ENCODE peak calls at places on chromosome 2, in six cellular contexts. A, P, C, F, H and T are unnamed samples.

GRCh38 chr2:45353879-45354278 is 257.2 kb downstream of the SRBD1 start:
- DNase-seq in A (no peak), P (no peak), C (no peak), F (no peak), H (no peak), T (no peak)

GRCh38 chr2:10717630-10718029 is 3.8 kb upstream of the ATP6V1C2 start:
- DNase-seq in A (no peak), P (no peak), C (no peak), F (no peak), H (no peak), T (no peak)

GRCh38 chr2:240850756-240851077 is 17.9 kb upstream of the AGXT start:
- DNase-seq in A (no peak), P (no peak), C (no peak), F (no peak), H (no peak), T (no peak)

GRCh38 chr2:218861645-218862318 is 2.2 kb downstream of the WNT6 start:
- DNase-seq in A (no peak), P (peak), C (no peak), F (no peak), H (no peak), T (peak)

GRCh38 chr2:215711484-215712034 is 275.7 kb upstream of the FN1 start:
- DNase-seq in A (no peak), P (no peak), C (no peak), F (no peak), H (peak), T (no peak)

GRCh38 chr2:121735520-121736074 is 1.1 kb downstream of the NIFK start:
- DNase-seq in A (no peak), P (no peak), C (no peak), F (no peak), H (no peak), T (no peak)

GRCh38 chr2:32852821-32853220 is 93.9 kb upstream of the LTBP1 start:
- DNase-seq in A (no peak), P (no peak), C (no peak), F (no peak), H (no peak), T (no peak)

GRCh38 chr2:153557211-153557610 is 78.6 kb upstream of the RPRM start:
- DNase-seq in A (no peak), P (no peak), C (no peak), F (no peak), H (no peak), T (no peak)

GRCh38 chr2:12555012-12555645 is 161.6 kb upstream of the TRIB2 start:
- DNase-seq in A (no peak), P (no peak), C (no peak), F (no peak), H (no peak), T (no peak)

GRCh38 chr2:862723-863466 is 87.8 kb upstream of the SNTG2 start:
- DNase-seq in A (no peak), P (no peak), C (no peak), F (no peak), H (no peak), T (no peak)

GRCh38 chr2:218264773-218265601 is 4.2 kb downstream of the GPBAR1 start:
- DNase-seq in A (peak), P (no peak), C (no peak), F (no peak), H (no peak), T (no peak)

GRCh38 chr2:219358170-219359075 is 25.9 kb upstream of the RESP18 start:
- DNase-seq in A (no peak), P (no peak), C (no peak), F (no peak), H (no peak), T (no peak)

GRCh38 chr2:85799215-85799956 is 45.6 kb downstream of the ATOH8 start:
- DNase-seq in A (no peak), P (peak), C (no peak), F (no peak), H (no peak), T (no peak)

GRCh38 chr2:86704482-86704971 is 15.6 kb upstream of the RMND5A start:
- DNase-seq in A (no peak), P (no peak), C (no peak), F (no peak), H (no peak), T (no peak)

GRCh38 chr2:39664898-39665591 is 672 bp upstream of the TMEM178A start:
- DNase-seq in A (no peak), P (no peak), C (no peak), F (no peak), H (peak), T (no peak)

GRCh38 chr2:144230452-144231085 is 289.4 kb downstream of the ZEB2 start:
- DNase-seq in A (no peak), P (no peak), C (no peak), F (no peak), H (no peak), T (no peak)

GRCh38 chr2:23435250-23436035 is 50.5 kb downstream of the KLHL29 start:
- DNase-seq in A (no peak), P (no peak), C (no peak), F (no peak), H (no peak), T (no peak)

GRCh38 chr2:237000481-237000880 is 85.2 kb upstream of the COPS8 start:
- DNase-seq in A (no peak), P (no peak), C (no peak), F (no peak), H (no peak), T (no peak)

GRCh38 chr2:15265889-15266288 is 295.2 kb downstream of the NBAS start:
- DNase-seq in A (no peak), P (no peak), C (no peak), F (no peak), H (no peak), T (no peak)

GRCh38 chr2:180709392-180710145 is 270.8 kb upstream of the UBE2E3 start:
- DNase-seq in A (no peak), P (no peak), C (no peak), F (no peak), H (no peak), T (no peak)

GRCh38 chr2:159199236-159199635 is 87.3 kb downstream of the WDSUB1 start:
- DNase-seq in A (no peak), P (no peak), C (no peak), F (no peak), H (no peak), T (no peak)

GRCh38 chr2:8122506-8122898 is 559.4 kb upstream of the ID2 start:
- DNase-seq in A (no peak), P (no peak), C (no peak), F (no peak), H (no peak), T (no peak)

GRCh38 chr2:46171441-46171953 is 125.7 kb upstream of the EPAS1 start:
- DNase-seq in A (no peak), P (no peak), C (no peak), F (no peak), H (no peak), T (no peak)

GRCh38 chr2:33272001-33272400 is 204.4 kb upstream of the RASGRP3 start:
- DNase-seq in A (no peak), P (no peak), C (no peak), F (no peak), H (no peak), T (no peak)

GRCh38 chr2:85851253-85851955 is 37.4 kb downstream of the ST3GAL5 start:
- DNase-seq in A (no peak), P (no peak), C (no peak), F (no peak), H (no peak), T (no peak)

GRCh38 chr2:76980067-76980466 is 542.1 kb downstream of the LRRTM4 start:
- DNase-seq in A (no peak), P (no peak), C (no peak), F (no peak), H (no peak), T (no peak)

GRCh38 chr2:238286551-238286950 is 1.9 kb downstream of the PER2 start:
- DNase-seq in A (peak), P (peak), C (peak), F (no peak), H (no peak), T (no peak)

GRCh38 chr2:85134255-85135065 is 1.3 kb downstream of the TCF7L1 start:
- DNase-seq in A (no peak), P (no peak), C (no peak), F (no peak), H (peak), T (no peak)

GRCh38 chr2:628651-629050 is 48.6 kb downstream of the TMEM18 start:
- DNase-seq in A (no peak), P (no peak), C (no peak), F (no peak), H (no peak), T (no peak)

GRCh38 chr2:189467593-189467992 is 26.3 kb downstream of the WDR75 start:
- DNase-seq in A (no peak), P (no peak), C (no peak), F (no peak), H (no peak), T (no peak)

GRCh38 chr2:40734797-40735196 is 282.9 kb upstream of the SLC8A1 start:
- DNase-seq in A (no peak), P (no peak), C (no peak), F (no peak), H (no peak), T (no peak)

DNA sequence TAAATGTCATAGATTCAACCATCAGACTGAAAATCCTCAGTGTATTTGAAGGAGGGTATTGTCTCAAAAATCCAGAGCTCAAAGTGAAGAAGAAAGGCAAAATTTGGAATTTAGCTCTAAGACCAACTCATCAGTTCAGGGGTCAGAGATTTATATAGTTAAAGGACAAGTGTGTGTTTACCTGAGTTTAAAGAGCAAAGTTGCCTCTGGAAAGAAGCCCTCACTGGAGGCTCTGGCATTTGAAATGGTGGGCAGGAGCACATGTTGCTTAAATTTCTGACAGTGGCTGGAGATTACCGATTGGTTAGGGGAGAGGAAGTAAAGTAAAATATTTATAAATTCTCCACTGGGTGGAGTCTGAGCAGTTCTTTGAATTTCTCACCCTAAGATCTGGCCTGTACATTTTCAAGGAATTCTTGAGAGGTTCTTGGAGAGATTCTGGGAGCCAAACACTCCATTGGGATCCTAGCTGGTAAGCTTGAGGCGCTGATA is at the start of gene KYNU:
- DNase-seq in A (no peak), P (no peak), C (no peak), F (no peak), H (no peak), T (no peak)
- TF ChIP-seq CTCF in A (peak), P (no peak), C (no peak), F (no peak), H (no peak), T (no peak)

DNA sequence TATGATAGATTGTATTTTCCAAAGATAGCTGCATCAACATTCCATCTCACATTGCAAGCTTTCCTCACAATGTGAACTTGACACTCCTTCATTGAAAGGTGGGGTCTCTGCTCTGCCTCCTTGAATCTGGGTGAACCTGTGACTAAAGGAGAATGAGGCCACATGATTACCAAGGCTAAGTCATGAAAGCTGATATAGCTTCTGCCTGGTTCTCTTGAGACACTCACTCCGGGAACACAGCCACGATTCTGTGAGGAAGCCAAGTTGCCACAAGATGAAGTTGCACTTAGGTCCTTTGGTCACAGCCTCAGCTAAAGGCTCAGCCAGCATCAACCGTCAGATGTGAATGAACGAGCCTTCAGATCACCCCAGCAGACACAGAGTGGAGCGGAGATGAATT is 94.7 kb upstream of the FAM136A start:
- DNase-seq in A (no peak), P (no peak), C (no peak), F (no peak), H (no peak), T (no peak)
- TF ChIP-seq CTCF in A (no peak), P (no peak), C (no peak), F (no peak), H (no peak), T (no peak)

GRCh38 chr2:116513991-116514390 is 1300.5 kb upstream of the DDX18 start:
- DNase-seq in A (no peak), P (no peak), C (no peak), F (no peak), H (no peak), T (no peak)

GRCh38 chr2:116511426-116511825 is 1303.1 kb upstream of the DDX18 start:
- DNase-seq in A (no peak), P (no peak), C (no peak), F (no peak), H (no peak), T (no peak)

DNA sequence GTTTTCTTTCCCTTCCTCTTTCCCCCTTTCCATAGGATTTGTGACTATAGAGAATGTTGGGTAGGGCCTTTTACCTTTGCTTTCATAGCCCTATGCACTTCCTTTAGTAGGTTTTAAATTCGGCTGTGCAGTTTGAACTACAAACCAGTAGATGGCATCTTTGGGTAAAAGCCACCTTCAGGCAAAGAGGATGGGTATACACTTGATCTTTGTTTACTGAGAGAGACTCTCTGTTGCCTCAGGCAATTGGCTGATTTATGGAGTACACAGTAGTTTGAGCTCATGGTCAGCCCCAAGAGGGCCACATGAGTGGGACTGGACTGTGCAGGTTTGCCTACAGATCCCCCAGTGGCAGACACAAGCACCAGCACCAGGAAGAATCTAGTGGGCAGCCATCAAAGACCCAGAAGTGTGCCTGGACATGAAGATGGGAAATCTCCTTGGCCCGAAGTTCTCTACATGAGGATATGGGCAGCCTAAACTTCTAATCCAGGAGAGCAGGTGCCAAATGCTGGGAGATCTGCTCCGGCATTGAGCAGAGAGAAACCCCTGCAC is 1304.3 kb upstream of the DDX18 start:
- DNase-seq in A (no peak), P (no peak), C (no peak), F (no peak), H (peak), T (no peak)
- TF ChIP-seq CTCF in A (no peak), P (no peak), C (no peak), F (no peak), H (peak), T (no peak)

DNA sequence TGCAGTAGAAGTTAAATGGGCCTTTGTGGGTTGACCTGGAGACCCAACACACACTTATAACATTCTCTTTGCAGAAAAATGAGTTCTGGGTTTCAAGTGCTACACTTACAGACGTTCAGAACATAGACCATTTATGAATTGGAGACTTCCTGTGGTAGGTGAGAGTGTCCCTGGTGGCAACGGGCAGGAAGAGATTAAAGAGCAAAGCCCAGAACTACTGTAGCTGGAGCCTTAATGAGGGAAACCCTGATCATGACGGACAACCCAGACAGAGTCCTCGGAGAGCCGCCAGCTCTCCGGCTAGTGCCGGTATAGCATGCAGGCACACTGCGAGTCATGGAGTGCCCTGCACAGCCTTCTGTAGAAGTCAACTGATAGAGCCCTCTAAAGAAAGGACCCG is 44.5 kb upstream of the RMDN2 start:
- DNase-seq in A (no peak), P (no peak), C (no peak), F (no peak), H (no peak), T (no peak)
- TF ChIP-seq CTCF in A (no peak), P (no peak), C (no peak), F (no peak), H (no peak), T (no peak)

GRCh38 chr2:34979148-34979547 is 1376.4 kb upstream of the CRIM1 start:
- DNase-seq in A (no peak), P (no peak), C (no peak), F (no peak), H (no peak), T (no peak)
- TF ChIP-seq CTCF in A (no peak), P (no peak), C (no peak), F (no peak), H (no peak), T (no peak)

DNA sequence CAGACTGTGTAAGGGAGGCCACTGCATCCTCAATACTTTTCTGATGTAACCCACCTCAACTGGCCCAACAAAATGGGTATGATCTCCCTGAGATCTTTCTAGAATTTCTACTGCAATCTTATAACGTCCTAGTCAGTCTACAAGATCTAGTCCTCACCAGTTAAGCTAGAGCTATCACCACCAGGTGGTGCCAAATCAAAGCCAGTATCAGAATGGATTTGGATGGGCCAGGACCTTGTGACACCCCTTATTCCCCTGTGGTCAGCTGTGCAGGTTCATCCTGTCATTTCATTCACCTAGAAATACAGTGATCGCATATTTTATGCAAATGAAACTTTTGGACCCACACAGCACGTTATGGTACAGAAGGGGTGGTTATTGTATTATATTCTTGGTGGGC is 90.3 kb downstream of the OLA1 start:
- DNase-seq in A (no peak), P (no peak), C (no peak), F (no peak), H (peak), T (no peak)
- TF ChIP-seq CTCF in A (no peak), P (no peak), C (peak), F (peak), H (peak), T (peak)

GRCh38 chr2:42184346-42184745 is 15.2 kb downstream of the EML4 start:
- DNase-seq in A (no peak), P (no peak), C (no peak), F (no peak), H (no peak), T (no peak)
- TF ChIP-seq CTCF in A (no peak), P (no peak), C (no peak), F (no peak), H (no peak), T (no peak)

GRCh38 chr2:234496835-234497591 is at the start of gene ARL4C:
- DNase-seq in A (peak), P (peak), C (no peak), F (peak), H (peak), T (peak)
- TF ChIP-seq CTCF in A (no peak), P (no peak), C (no peak), F (no peak), H (no peak), T (no peak)

GRCh38 chr2:199464614-199465352 is 7.0 kb upstream of the SATB2 start:
- DNase-seq in A (no peak), P (no peak), C (no peak), F (no peak), H (peak), T (no peak)

GRCh38 chr2:199462167-199462976 is 4.6 kb upstream of the SATB2 start:
- DNase-seq in A (no peak), P (no peak), C (no peak), F (no peak), H (peak), T (no peak)

GRCh38 chr2:199463000-199463692 is 5.4 kb upstream of the SATB2 start:
- DNase-seq in A (peak), P (no peak), C (peak), F (no peak), H (peak), T (peak)

GRCh38 chr2:199465390-199465789 is 7.7 kb upstream of the SATB2 start:
- DNase-seq in A (no peak), P (no peak), C (no peak), F (no peak), H (no peak), T (no peak)

DNA sequence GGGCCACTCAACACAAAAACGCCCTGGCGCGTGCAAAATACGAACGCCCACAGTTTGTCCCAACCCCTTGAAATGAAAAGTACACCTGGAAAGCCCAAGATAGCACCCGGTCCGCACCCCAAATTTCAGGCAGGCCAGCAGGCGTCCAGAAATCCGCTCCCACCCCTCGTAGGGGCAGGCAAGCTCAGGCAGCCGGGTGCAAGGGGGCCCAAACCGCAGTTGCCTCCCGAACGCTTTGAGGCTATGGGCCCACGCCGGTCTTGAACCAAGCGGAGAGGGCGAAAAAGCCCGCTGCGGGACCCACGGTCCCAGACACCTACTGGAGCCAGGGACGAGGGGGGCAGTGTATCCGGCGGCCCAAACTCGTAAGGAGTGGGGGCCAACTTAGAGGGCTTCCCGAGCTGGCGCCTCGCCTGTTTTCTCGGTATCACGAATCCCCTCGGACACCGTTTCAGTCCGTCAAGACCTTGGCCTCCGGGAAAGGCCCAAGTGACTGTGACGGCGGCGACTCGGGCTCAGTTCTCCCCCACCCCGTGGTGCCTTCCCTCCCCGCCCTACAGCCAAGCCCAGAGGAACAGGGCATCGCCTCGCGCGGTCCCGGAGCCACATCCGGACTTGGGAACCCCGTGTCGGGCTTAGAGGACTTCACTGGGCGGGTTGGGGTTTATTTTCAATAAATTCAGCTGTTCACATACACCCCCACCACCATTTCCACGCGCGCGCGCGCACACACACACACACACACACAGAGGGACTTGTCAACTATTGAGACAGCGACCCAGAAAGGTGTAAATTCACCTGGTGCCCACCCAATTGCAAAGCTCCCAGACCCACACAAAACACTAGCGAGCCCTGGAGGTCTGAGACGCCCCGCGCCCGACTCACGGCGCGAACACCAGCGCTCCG is 6.2 kb upstream of the SATB2 start:
- DNase-seq in A (no peak), P (no peak), C (no peak), F (no peak), H (peak), T (no peak)
- TF ChIP-seq CTCF in A (no peak), P (no peak), C (no peak), F (no peak), H (peak), T (no peak)

GRCh38 chr2:27133905-27134780 is at the start of gene PREB:
- DNase-seq in A (peak), P (peak), C (peak), F (peak), H (peak), T (peak)
- TF ChIP-seq CTCF in A (no peak), P (no peak), C (peak), F (no peak), H (no peak), T (no peak)